ENCODE peak calls at places on chromosomes 4 and X, in six cellular contexts. O, T, W, H, M and J are unnamed samples.
A peak's percentile ranks its signal among the peaks of the same experiment; 100 is the strongest.

GRCh38 chr4:3250438-3250955 is 1.5 kb downstream of the MSANTD1 start:
- DNase-seq in O (no peak), T (no peak), W (no peak), H (peak; percentile 83), M (peak; percentile 68), J (no peak)

GRCh38 chr4:153156263-153156662 is 48.0 kb upstream of the TRIM2 start:
- DNase-seq in O (no peak), T (no peak), W (no peak), H (no peak), M (peak; percentile 71), J (no peak)

GRCh38 chr4:3416821-3417221 is 24.9 kb upstream of the HGFAC start:
- DNase-seq in O (no peak), T (peak; percentile 39), W (no peak), H (peak; percentile 25), M (no peak), J (no peak)

GRCh38 chr4:5366421-5366820 is 315.1 kb downstream of the STK32B start:
- DNase-seq in O (no peak), T (no peak), W (peak; percentile 17), H (no peak), M (no peak), J (no peak)

GRCh38 chr4:63901311-63901710 is 507.9 kb downstream of the TECRL start:
- DNase-seq in O (no peak), T (no peak), W (no peak), H (peak; percentile 38), M (peak; percentile 60), J (no peak)

GRCh38 chr4:161767116-161767515 is 396.7 kb downstream of the FSTL5 start:
- DNase-seq in O (no peak), T (no peak), W (peak; percentile 35), H (no peak), M (no peak), J (no peak)

GRCh38 chrX:39688576-39689373 is 409.0 kb downstream of the BCOR start:
- DNase-seq in O (peak; percentile 71), T (peak; percentile 66), W (peak; percentile 35), H (peak; percentile 75), M (peak; percentile 79), J (peak; percentile 90)

GRCh38 chr4:53688186-53688790 is 97.0 kb upstream of the LNX1 start:
- DNase-seq in O (no peak), T (no peak), W (peak; percentile 23), H (no peak), M (no peak), J (no peak)

GRCh38 chrX:8692886-8693285 is 39.1 kb downstream of the ANOS1 start:
- DNase-seq in O (no peak), T (no peak), W (no peak), H (no peak), M (no peak), J (no peak)

GRCh38 chrX:68827848-68828562 is 816 bp upstream of the EFNB1 start:
- DNase-seq in O (peak; percentile 81), T (peak; percentile 83), W (no peak), H (peak; percentile 82), M (peak; percentile 74), J (peak; percentile 94)

GRCh38 chrX:29382811-29383210 is 795.6 kb downstream of the IL1RAPL1 start:
- DNase-seq in O (no peak), T (no peak), W (no peak), H (no peak), M (no peak), J (no peak)

GRCh38 chrX:53798281-53798680 is 111.8 kb upstream of the HUWE1 start:
- DNase-seq in O (no peak), T (no peak), W (no peak), H (no peak), M (no peak), J (no peak)

GRCh38 chr4:8534129-8534528 is 46.1 kb upstream of the GPR78 start:
- DNase-seq in O (no peak), T (no peak), W (peak; percentile 74), H (peak; percentile 83), M (peak; percentile 98), J (no peak)

GRCh38 chrX:73812256-73812655 is 249.3 kb downstream of the CHIC1 start:
- DNase-seq in O (no peak), T (no peak), W (no peak), H (no peak), M (no peak), J (no peak)

GRCh38 chrX:110284159-110284558 is 33.7 kb downstream of the AMMECR1 start:
- DNase-seq in O (no peak), T (no peak), W (peak; percentile 44), H (no peak), M (no peak), J (no peak)

GRCh38 chr4:113404167-113404571 is 354.7 kb downstream of the ANK2 start:
- DNase-seq in O (no peak), T (peak; percentile 70), W (no peak), H (no peak), M (no peak), J (no peak)

GRCh38 chr4:102825261-102826071 is 1.9 kb downstream of the UBE2D3 start:
- DNase-seq in O (peak; percentile 8), T (peak; percentile 56), W (peak; percentile 37), H (peak; percentile 50), M (peak; percentile 69), J (no peak)

GRCh38 chrX:49001521-49002090 is 458 bp downstream of the GRIPAP1 start:
- DNase-seq in O (peak; percentile 18), T (no peak), W (peak; percentile 69), H (peak; percentile 50), M (peak; percentile 70), J (peak; percentile 15)

GRCh38 chrX:12973561-12974216 is 1.2 kb upstream of the TMSB4X start:
- DNase-seq in O (no peak), T (no peak), W (no peak), H (no peak), M (no peak), J (peak; percentile 59)

DNA sequence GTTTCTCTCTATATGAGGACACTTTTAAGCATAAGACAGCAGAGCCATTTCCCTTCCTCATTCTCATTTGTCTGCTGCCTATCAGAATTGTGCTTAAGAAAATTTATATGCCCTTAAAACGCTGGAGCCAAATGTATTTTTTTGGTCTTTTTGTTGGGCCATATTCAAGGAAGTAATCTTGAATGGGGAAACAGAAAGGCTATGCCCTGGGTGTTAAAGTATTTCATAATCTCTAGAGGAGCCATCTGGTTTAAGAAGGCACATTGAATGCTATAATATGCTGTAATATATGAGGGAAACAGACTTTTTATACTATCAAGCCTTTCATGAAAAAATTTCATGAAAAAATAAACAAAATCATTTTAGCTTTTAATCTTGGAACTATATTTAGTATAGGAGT is 4.3 kb downstream of the DMD start:
- DNase-seq in O (no peak), T (no peak), W (no peak), H (no peak), M (no peak), J (no peak)
- H3K27ac ChIP-seq in O (no peak overlapping the region), T (no peak overlapping the region), W (no peak overlapping the region), H (no peak overlapping the region), M (no peak overlapping the region), J (peak overlapping the region; percentile 52)

DNA sequence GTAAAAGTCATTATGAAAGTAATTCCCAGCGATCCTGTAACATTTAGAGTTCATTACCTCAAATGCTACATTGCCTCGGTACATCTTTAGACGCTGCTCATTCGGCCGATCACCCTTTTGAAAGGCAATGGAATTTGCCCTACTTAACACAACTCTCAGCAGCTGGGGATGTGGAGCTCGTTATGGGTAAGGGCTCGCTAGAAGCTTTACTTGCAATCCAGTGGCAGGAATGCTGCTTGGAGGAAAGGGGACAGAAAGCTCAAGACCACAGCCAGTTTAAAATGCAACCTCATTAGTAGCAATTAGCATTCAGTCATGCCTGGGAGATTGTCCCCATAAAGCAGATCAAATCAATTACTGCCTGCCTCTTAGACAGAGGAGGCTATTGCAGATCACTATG is 237.7 kb upstream of the GLRA2 start:
- DNase-seq in O (peak; percentile 29), T (no peak), W (no peak), H (peak; percentile 28), M (peak; percentile 34), J (no peak)
- H3K27ac ChIP-seq in O (no peak overlapping the region), T (no peak overlapping the region), W (no peak overlapping the region), H (no peak overlapping the region), M (no peak overlapping the region), J (no peak overlapping the region)

GRCh38 chr4:147778942-147779341 is 47.1 kb downstream of the ARHGAP10 start:
- DNase-seq in O (no peak), T (no peak), W (no peak), H (no peak), M (no peak), J (no peak)

GRCh38 chr4:147779449-147779848 is 47.6 kb downstream of the ARHGAP10 start:
- DNase-seq in O (no peak), T (no peak), W (no peak), H (no peak), M (no peak), J (no peak)

GRCh38 chr4:147786031-147786430 is 54.1 kb downstream of the ARHGAP10 start:
- DNase-seq in O (no peak), T (no peak), W (no peak), H (no peak), M (no peak), J (no peak)

GRCh38 chr4:147780137-147780777 is 48.4 kb downstream of the ARHGAP10 start:
- DNase-seq in O (no peak), T (no peak), W (no peak), H (no peak), M (no peak), J (no peak)

DNA sequence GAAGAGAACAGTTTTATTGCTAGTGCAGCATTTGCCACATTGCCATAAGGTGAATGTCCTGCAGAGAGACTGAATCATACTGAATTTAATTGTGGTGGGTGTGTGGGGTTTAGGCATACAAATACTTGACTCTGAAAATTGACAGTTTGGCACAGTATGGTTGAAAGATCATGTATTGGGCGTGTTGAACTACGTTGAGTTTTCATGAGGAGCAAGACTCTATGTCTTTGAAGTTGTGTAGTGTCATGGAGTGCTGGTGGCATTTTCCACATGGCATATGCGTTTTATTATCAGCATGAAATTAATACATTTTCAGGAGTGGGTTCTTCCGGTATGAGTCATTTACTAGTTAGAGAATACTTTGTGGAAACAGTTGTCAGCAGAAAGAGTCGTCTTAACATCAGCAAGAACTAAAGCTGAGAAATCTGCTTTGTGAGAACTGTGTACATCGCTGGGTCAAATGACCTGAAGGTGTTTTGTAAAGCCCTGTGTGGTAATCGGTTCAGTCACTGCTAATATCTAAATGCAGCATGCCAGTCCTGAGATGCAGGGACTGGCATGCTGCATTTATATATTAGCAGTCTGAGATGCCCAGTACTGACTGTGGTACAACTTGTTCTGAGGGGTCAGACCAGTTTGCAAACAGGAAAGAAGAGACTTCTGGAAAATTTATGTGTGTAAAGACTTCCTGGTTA is 50.3 kb downstream of the ARHGAP10 start:
- DNase-seq in O (no peak), T (no peak), W (no peak), H (no peak), M (no peak), J (no peak)
- H3K27ac ChIP-seq in O (no peak overlapping the region), T (no peak overlapping the region), W (no peak overlapping the region), H (no peak overlapping the region), M (peak overlapping the region; percentile 71), J (peak overlapping the region; percentile 21)

DNA sequence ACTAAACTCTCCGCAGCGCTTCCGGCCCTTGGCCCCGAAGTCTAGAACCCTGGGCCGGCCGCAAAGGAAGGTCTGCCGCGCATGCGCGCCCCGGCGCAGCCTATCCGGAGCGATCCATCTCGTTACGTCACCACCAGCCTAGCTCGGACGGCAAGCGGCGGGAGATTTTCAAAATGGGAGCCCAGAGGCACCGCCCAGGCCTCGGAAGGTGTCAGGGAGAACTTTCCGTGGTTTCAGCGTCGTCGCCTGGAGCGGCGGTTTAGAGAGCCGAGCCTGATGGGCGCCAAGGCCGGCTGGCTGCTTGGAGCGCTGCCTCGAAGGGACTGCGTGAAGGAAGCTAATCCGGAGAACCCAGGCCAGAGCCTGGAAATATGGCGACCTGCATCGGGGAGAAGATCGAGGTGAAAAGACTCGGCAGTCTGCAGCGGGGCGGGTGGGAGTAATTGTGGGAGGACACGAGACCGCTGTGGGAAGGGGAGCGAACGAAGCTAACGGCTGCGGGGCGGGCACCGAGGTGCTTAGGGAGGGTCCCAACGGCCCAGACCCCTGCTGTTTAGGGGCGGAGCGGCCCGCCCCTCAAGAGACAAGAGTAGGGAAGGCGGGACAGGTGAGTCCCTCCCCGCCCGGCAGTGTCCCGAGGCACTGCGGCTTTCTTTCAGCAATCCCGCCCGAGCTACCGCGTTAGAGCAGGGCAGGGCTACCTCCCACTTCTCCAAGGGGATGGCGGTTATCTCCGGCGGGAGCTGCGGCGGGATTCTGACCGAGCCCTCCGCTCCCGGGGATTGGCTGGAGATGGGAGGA is at the start of gene PLK4:
- DNase-seq in O (peak; percentile 89), T (peak; percentile 98), W (peak; percentile 98), H (peak; percentile 97), M (peak; percentile 98), J (peak; percentile 96)
- H3K27ac ChIP-seq in O (peak within 1 kb of the TSS; percentile 96), T (peak within 1 kb of the TSS; percentile 35), W (peak within 1 kb of the TSS; percentile 89), H (peak within 1 kb of the TSS; percentile 75), M (peak within 1 kb of the TSS; percentile 99), J (peak within 1 kb of the TSS; percentile 66)